ENCODE peak calls at places on chromosome 20, in six cellular contexts. T, J, V, R, F and O are unnamed samples.
A peak's percentile ranks its signal among the peaks of the same experiment; 100 is the strongest.

GRCh38 chr20:11159728-11160127 is 485.9 kb upstream of the JAG1 start:
- DNase-seq in V (peak; percentile 84), T (no peak), R (no peak), J (no peak), F (no peak), O (no peak)

GRCh38 chr20:41352106-41352505 is 11.5 kb downstream of the LPIN3 start:
- DNase-seq in F (no peak), T (peak; percentile 37), V (no peak), J (no peak), R (no peak), O (no peak)

GRCh38 chr20:4569882-4570281 is 151.8 kb upstream of the PRND start:
- DNase-seq in T (no peak), V (no peak), J (no peak), R (no peak), F (no peak), O (no peak)

GRCh38 chr20:62168890-62169435 is 13.9 kb upstream of the MTG2 start:
- DNase-seq in F (no peak), R (no peak), T (no peak), V (no peak), J (no peak), O (no peak)

GRCh38 chr20:7147220-7147601 is 379.7 kb downstream of the BMP2 start:
- DNase-seq in J (no peak), T (no peak), F (no peak), V (no peak), R (no peak), O (no peak)

GRCh38 chr20:37220796-37221195 is 40.8 kb downstream of the GHRH start:
- DNase-seq in J (no peak), T (no peak), V (no peak), R (no peak), F (no peak), O (no peak)

GRCh38 chr20:32559216-32559752 is 25.8 kb downstream of the NOL4L start:
- DNase-seq in J (no peak), R (no peak), T (no peak), F (no peak), V (no peak), O (no peak)

GRCh38 chr20:32580970-32581838 is 3.9 kb downstream of the NOL4L start:
- DNase-seq in V (no peak), J (no peak), F (no peak), R (no peak), T (peak; percentile 70), O (no peak)

GRCh38 chr20:20368414-20369352 is 779 bp downstream of the INSM1 start:
- DNase-seq in T (no peak), F (no peak), J (no peak), R (peak; percentile 61), V (no peak), O (no peak)

GRCh38 chr20:19823971-19824370 is 65.9 kb downstream of the RIN2 start:
- DNase-seq in T (peak; percentile 37), J (no peak), F (no peak), R (no peak), V (no peak), O (no peak)

GRCh38 chr20:24102290-24102689 is 113.7 kb upstream of the GGTLC1 start:
- DNase-seq in J (no peak), T (no peak), F (peak; percentile 61), V (no peak), R (no peak), O (no peak)

GRCh38 chr20:4513720-4514119 is 208.0 kb upstream of the PRND start:
- DNase-seq in F (peak; percentile 96), R (no peak), J (no peak), T (no peak), V (peak; percentile 89), O (peak; percentile 77)

GRCh38 chr20:7772376-7772775 is 167.9 kb downstream of the HAO1 start:
- DNase-seq in T (no peak), V (peak; percentile 81), J (no peak), F (no peak), R (no peak), O (peak; percentile 90)

GRCh38 chr20:50759678-50760077 is 28.3 kb downstream of the PARD6B start:
- DNase-seq in F (no peak), V (no peak), J (peak; percentile 4), T (no peak), R (no peak), O (no peak)

GRCh38 chr20:56420028-56420427 is 8.0 kb downstream of the CASS4 start:
- DNase-seq in V (no peak), J (no peak), T (no peak), R (no peak), F (no peak), O (no peak)

GRCh38 chr20:24662756-24663399 is 193.4 kb downstream of the SYNDIG1 start:
- DNase-seq in V (peak; percentile 10), F (no peak), J (no peak), R (no peak), T (no peak), O (no peak)

GRCh38 chr20:21613512-21613911 is 92.0 kb upstream of the PAX1 start:
- DNase-seq in F (peak; percentile 30), T (no peak), R (no peak), V (no peak), J (no peak), O (peak; percentile 4)

GRCh38 chr20:33893314-33893713 is 82.2 kb downstream of the CHMP4B start:
- DNase-seq in F (peak; percentile 37), R (no peak), V (peak; percentile 85), J (no peak), T (no peak), O (peak; percentile 69)

GRCh38 chr20:62754122-62754990 is 41.9 kb upstream of the MRGBP start:
- DNase-seq in J (no peak), R (no peak), V (no peak), T (peak; percentile 53), F (no peak), O (no peak)

GRCh38 chr20:33423141-33423834 is 20.3 kb downstream of the SNTA1 start:
- DNase-seq in F (peak; percentile 51), J (no peak), R (no peak), V (peak; percentile 74), T (peak; percentile 92), O (no peak)

DNA sequence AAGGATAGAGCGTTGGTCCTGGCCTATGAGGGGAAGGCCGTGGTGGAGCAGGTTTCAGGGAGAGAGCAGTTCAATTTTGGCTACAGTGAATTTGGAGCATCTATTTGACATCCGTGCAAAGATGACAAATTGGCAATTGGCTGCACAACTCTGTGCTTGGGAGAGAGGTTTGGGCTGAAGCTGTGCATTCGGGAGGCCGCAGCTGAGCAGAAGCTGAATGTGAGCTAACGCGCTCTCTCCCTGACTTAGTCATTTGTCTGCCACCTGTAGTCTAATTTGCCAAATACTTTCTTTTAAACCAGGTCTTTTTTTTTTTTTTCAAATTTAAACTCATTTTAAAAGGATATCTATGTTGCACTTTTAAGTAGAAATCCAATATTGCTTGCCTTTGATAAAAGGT is 78.8 kb downstream of the PHACTR3 start:
- DNase-seq in V (no peak), T (no peak), R (no peak), F (no peak), J (no peak), O (no peak)
- H3K27ac ChIP-seq in V (no peak overlapping the region), T (no peak overlapping the region), R (no peak overlapping the region), F (no peak overlapping the region), J (no peak overlapping the region), O (no peak overlapping the region)

DNA sequence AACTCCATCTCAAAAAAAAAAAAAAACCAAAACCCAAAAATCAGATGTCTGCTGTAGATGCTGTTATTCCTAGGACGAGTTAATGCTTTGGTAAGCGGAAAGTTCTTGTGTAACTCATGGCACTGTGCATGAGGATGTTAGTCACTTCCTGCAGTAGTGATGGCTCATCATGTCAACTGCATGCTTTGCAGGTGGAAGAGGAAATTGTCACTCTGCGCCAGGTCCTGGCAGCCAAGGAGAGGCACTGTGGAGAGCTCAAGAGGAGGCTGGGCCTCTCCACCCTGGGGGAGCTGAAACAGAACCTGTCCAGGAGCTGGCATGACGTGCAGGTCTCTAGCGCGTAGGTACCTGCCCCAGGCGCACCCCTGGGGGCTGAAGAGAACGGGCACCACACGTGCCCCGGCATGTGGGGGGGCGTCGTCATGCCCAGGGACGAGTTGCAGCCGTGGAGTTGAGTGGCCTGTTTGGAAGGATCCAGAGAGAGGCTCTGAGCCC is 8.5 kb downstream of the TPD52L2 start:
- DNase-seq in V (peak; percentile 72), T (peak; percentile 77), J (peak; percentile 66), F (peak; percentile 95), R (no peak), O (peak; percentile 89)
- H3K27ac ChIP-seq in V (peak overlapping the region; percentile 19), T (peak overlapping the region; percentile 50), J (peak overlapping the region; percentile 68), F (peak overlapping the region; percentile 70), R (peak overlapping the region; percentile 53), O (no peak overlapping the region)

GRCh38 chr20:58612021-58612700 is 38.9 kb upstream of the STX16 start:
- DNase-seq in R (no peak), J (no peak), F (no peak), T (peak; percentile 68), V (peak; percentile 16), O (no peak)

GRCh38 chr20:58611236-58612020 is 39.7 kb upstream of the STX16 start:
- DNase-seq in F (peak; percentile 99), J (no peak), V (no peak), R (no peak), T (peak; percentile 69), O (no peak)

GRCh38 chr20:58609026-58609425 is 42.1 kb upstream of the STX16 start:
- DNase-seq in J (no peak), F (no peak), V (no peak), R (no peak), T (no peak), O (no peak)

GRCh38 chr20:58610811-58611210 is 40.3 kb upstream of the STX16 start:
- DNase-seq in T (no peak), V (no peak), J (no peak), R (no peak), F (no peak), O (no peak)

DNA sequence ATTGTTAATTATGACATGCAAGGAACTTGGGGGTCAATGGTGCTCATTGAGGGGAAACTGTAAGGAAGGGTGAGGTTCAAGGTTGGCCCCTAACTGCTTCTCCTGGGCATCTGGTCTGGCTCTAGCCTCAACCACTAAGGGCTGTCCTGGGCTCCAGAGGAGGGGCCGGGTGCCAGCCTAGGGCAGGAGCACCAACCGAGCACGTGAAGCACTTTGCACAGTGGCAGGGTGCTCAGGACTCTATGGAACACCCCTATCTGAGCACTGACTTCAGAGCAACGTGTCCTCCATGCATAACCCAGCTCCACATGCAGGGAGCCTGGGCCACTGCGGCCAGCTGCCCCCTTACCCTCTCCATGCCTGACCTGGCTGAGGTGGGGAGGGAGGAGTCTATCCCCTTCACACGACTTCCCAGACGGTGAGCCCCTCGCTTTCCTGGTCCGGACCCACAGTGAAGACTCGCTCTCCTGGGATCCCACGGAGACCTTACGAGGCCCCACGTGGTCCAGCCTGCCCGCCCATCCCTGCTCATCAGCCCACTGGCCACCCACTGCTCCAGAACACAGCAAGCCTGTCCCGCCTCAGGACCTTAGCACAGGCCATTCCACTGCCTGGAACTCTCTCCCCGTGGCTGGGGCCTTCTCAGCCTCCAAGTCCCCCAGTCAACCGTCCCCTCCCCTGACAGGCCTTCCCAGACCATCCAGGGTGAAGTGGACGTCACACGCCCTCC is 40.8 kb upstream of the STX16 start:
- DNase-seq in R (no peak), V (no peak), T (no peak), F (no peak), J (no peak), O (no peak)
- H3K27ac ChIP-seq in R (no peak overlapping the region), V (no peak overlapping the region), T (no peak overlapping the region), F (peak overlapping the region; percentile 83), J (no peak overlapping the region), O (no peak overlapping the region)

DNA sequence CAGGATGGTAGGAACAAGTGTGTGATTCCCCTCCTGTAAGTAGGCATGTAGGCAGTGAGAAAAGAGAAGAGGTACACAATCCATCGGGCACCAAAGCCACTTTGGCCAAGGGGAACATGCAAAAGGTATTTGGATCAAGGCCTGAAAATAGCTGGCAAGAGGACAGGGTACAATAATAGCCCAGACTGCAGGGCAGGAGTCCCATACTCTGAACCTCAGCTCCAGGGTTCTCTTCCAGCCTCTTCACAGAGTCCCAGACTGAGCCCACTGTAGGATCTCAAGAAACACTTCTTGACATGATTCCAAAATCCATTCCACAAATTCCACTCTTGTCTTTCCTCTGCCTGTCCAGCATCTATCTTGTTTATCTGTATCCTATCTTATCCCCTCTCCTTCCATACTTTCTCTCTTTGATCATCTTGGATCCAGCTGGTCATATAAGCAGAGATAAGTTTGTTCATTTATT is 19.7 kb downstream of the ACSS2 start:
- DNase-seq in J (no peak), F (no peak), V (peak; percentile 49), T (no peak), R (no peak), O (no peak)
- H3K27ac ChIP-seq in J (peak overlapping the region; percentile 32), F (no peak overlapping the region), V (no peak overlapping the region), T (peak overlapping the region; percentile 85), R (no peak overlapping the region), O (no peak overlapping the region)